ENCODE peak calls at places on chromosome 22, in seven cellular contexts. One of them, this sample, is unnamed.
A peak's percentile ranks its signal among the peaks of the same experiment; 100 is the strongest.

GRCh38 chr22:19605508-19606331 is 81.5 kb upstream of the CLDN5 start:
- DNase-seq in H1: no peak
- DNase-seq in mesenchymal stem cell: no peak
- DNase-seq in IMR-90: no peak
- DNase-seq in neuronal stem cell: no peak
- DNase-seq in mesendoderm: no peak
- DNase-seq in trophoblast cell: no peak
- DNase-seq in this sample: no peak

GRCh38 chr22:20437253-20438065 is at the start of gene SCARF2:
- DNase-seq in H1: no peak
- DNase-seq in mesenchymal stem cell: peak; percentile 69
- DNase-seq in IMR-90: peak; percentile 62
- DNase-seq in neuronal stem cell: peak; percentile 56
- DNase-seq in mesendoderm: peak; percentile 79
- DNase-seq in trophoblast cell: no peak
- DNase-seq in this sample: peak; percentile 70

GRCh38 chr22:27461470-27461869 is 340.1 kb downstream of the MN1 start:
- DNase-seq in H1: peak; percentile 75
- DNase-seq in mesenchymal stem cell: peak; percentile 79
- DNase-seq in IMR-90: peak; percentile 92
- DNase-seq in neuronal stem cell: peak; percentile 71
- DNase-seq in mesendoderm: peak; percentile 99
- DNase-seq in trophoblast cell: peak; percentile 85
- DNase-seq in this sample: peak; percentile 85

GRCh38 chr22:46613606-46613997 is 6.6 kb upstream of the GRAMD4 start:
- DNase-seq in H1: no peak
- DNase-seq in mesenchymal stem cell: peak; percentile 11
- DNase-seq in IMR-90: no peak
- DNase-seq in neuronal stem cell: no peak
- DNase-seq in mesendoderm: peak; percentile 38
- DNase-seq in trophoblast cell: no peak
- DNase-seq in this sample: no peak

GRCh38 chr22:29587938-29588699 is 7.2 kb upstream of the NIPSNAP1 start:
- DNase-seq in H1: no peak
- DNase-seq in mesenchymal stem cell: peak; percentile 84
- DNase-seq in IMR-90: peak; percentile 92
- DNase-seq in neuronal stem cell: no peak
- DNase-seq in mesendoderm: no peak
- DNase-seq in trophoblast cell: peak; percentile 34
- DNase-seq in this sample: no peak

GRCh38 chr22:46462726-46463371 is 74.6 kb downstream of the CELSR1 start:
- DNase-seq in H1: no peak
- DNase-seq in mesenchymal stem cell: peak; percentile 46
- DNase-seq in IMR-90: peak; percentile 70
- DNase-seq in neuronal stem cell: no peak
- DNase-seq in mesendoderm: no peak
- DNase-seq in trophoblast cell: peak; percentile 61
- DNase-seq in this sample: no peak

GRCh38 chr22:24432059-24432853 is 4.9 kb downstream of the ADORA2A start:
- DNase-seq in H1: no peak
- DNase-seq in mesenchymal stem cell: no peak
- DNase-seq in IMR-90: peak; percentile 16
- DNase-seq in neuronal stem cell: no peak
- DNase-seq in mesendoderm: no peak
- DNase-seq in trophoblast cell: no peak
- DNase-seq in this sample: no peak

GRCh38 chr22:47377926-47378560 is 615.6 kb downstream of the TBC1D22A start:
- DNase-seq in H1: no peak
- DNase-seq in mesenchymal stem cell: no peak
- DNase-seq in IMR-90: no peak
- DNase-seq in neuronal stem cell: no peak
- DNase-seq in mesendoderm: no peak
- DNase-seq in trophoblast cell: no peak
- DNase-seq in this sample: no peak

GRCh38 chr22:46747646-46748045 is 9.6 kb upstream of the CERK start:
- DNase-seq in H1: no peak
- DNase-seq in mesenchymal stem cell: no peak
- DNase-seq in IMR-90: no peak
- DNase-seq in neuronal stem cell: no peak
- DNase-seq in mesendoderm: no peak
- DNase-seq in trophoblast cell: no peak
- DNase-seq in this sample: no peak

GRCh38 chr22:16815073-16815472 is 10.1 kb downstream of the XKR3 start:
- DNase-seq in H1: no peak
- DNase-seq in mesenchymal stem cell: no peak
- DNase-seq in IMR-90: no peak
- DNase-seq in neuronal stem cell: no peak
- DNase-seq in mesendoderm: no peak
- DNase-seq in trophoblast cell: no peak
- DNase-seq in this sample: no peak

GRCh38 chr22:42645341-42645937 is 3.8 kb downstream of the CYB5R3 start:
- DNase-seq in H1: no peak
- DNase-seq in mesenchymal stem cell: no peak
- DNase-seq in IMR-90: no peak
- DNase-seq in neuronal stem cell: no peak
- DNase-seq in mesendoderm: no peak
- DNase-seq in trophoblast cell: peak; percentile 42
- DNase-seq in this sample: peak; percentile 32

GRCh38 chr22:19815823-19816290 is 38.8 kb downstream of the GNB1L start:
- DNase-seq in H1: no peak
- DNase-seq in mesenchymal stem cell: no peak
- DNase-seq in IMR-90: no peak
- DNase-seq in neuronal stem cell: no peak
- DNase-seq in mesendoderm: no peak
- DNase-seq in trophoblast cell: no peak
- DNase-seq in this sample: no peak

GRCh38 chr22:43747877-43748276 is 64.2 kb downstream of the EFCAB6 start:
- DNase-seq in H1: no peak
- DNase-seq in mesenchymal stem cell: no peak
- DNase-seq in IMR-90: no peak
- DNase-seq in neuronal stem cell: no peak
- DNase-seq in mesendoderm: no peak
- DNase-seq in trophoblast cell: no peak
- DNase-seq in this sample: no peak
- H3K18ac ChIP-seq in H1: no peak overlapping the region
- H3K18ac ChIP-seq in mesenchymal stem cell: no peak overlapping the region
- H3K18ac ChIP-seq in IMR-90: no peak overlapping the region
- H3K18ac ChIP-seq in neuronal stem cell: no peak overlapping the region
- H3K18ac ChIP-seq in mesendoderm: no peak overlapping the region
- H3K18ac ChIP-seq in trophoblast cell: no peak overlapping the region
- H3K18ac ChIP-seq in this sample: no peak overlapping the region

GRCh38 chr22:37659897-37660708 is 1.6 kb downstream of the PDXP start:
- DNase-seq in H1: no peak
- DNase-seq in mesenchymal stem cell: no peak
- DNase-seq in IMR-90: no peak
- DNase-seq in neuronal stem cell: no peak
- DNase-seq in mesendoderm: no peak
- DNase-seq in trophoblast cell: no peak
- DNase-seq in this sample: no peak

GRCh38 chr22:37658133-37659065 is at the start of gene PDXP:
- DNase-seq in H1: peak; percentile 99
- DNase-seq in mesenchymal stem cell: peak; percentile 100
- DNase-seq in IMR-90: peak; percentile 100
- DNase-seq in neuronal stem cell: peak; percentile 99
- DNase-seq in mesendoderm: peak; percentile 100
- DNase-seq in trophoblast cell: peak; percentile 99
- DNase-seq in this sample: peak; percentile 99

GRCh38 chr22:37655252-37655563 is 3.3 kb upstream of the PDXP start:
- DNase-seq in H1: no peak
- DNase-seq in mesenchymal stem cell: no peak
- DNase-seq in IMR-90: no peak
- DNase-seq in neuronal stem cell: no peak
- DNase-seq in mesendoderm: no peak
- DNase-seq in trophoblast cell: no peak
- DNase-seq in this sample: no peak

GRCh38 chr22:37659066-37659896 is 758 bp downstream of the PDXP start:
- DNase-seq in H1: no peak
- DNase-seq in mesenchymal stem cell: no peak
- DNase-seq in IMR-90: no peak
- DNase-seq in neuronal stem cell: no peak
- DNase-seq in mesendoderm: no peak
- DNase-seq in trophoblast cell: no peak
- DNase-seq in this sample: no peak

GRCh38 chr22:37657590-37658132 is 862 bp upstream of the PDXP start:
- DNase-seq in H1: no peak
- DNase-seq in mesenchymal stem cell: no peak
- DNase-seq in IMR-90: peak; percentile 7
- DNase-seq in neuronal stem cell: no peak
- DNase-seq in mesendoderm: no peak
- DNase-seq in trophoblast cell: no peak
- DNase-seq in this sample: no peak
- H3K18ac ChIP-seq in H1: no peak overlapping the region
- H3K18ac ChIP-seq in mesenchymal stem cell: no peak overlapping the region
- H3K18ac ChIP-seq in IMR-90: no peak overlapping the region
- H3K18ac ChIP-seq in neuronal stem cell: no peak overlapping the region
- H3K18ac ChIP-seq in mesendoderm: no peak overlapping the region
- H3K18ac ChIP-seq in trophoblast cell: no peak overlapping the region
- H3K18ac ChIP-seq in this sample: no peak overlapping the region

DNA sequence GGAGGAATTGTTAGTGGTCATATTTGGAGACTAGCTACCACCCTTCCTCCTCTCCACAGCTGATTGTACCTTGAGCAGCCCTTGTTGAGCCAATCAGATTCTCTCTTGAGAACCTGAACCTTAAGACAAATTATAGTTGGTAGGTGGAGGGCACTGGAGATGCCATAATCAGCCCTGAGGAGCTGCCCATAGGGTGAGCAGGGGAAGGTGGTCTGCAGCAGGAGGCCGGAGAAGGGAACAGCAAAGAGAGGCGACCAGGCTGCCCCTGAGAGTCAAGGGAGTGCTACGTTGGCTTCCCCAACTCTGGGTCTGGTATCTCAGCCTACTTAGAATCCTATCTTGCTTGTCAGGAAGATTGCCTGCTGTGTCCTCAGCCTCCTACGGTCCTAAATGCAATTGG is 2.7 kb upstream of the SDF2L1 start:
- DNase-seq in H1: no peak
- DNase-seq in mesenchymal stem cell: no peak
- DNase-seq in IMR-90: no peak
- DNase-seq in neuronal stem cell: no peak
- DNase-seq in mesendoderm: no peak
- DNase-seq in trophoblast cell: no peak
- DNase-seq in this sample: no peak
- H3K18ac ChIP-seq in H1: no peak overlapping the region
- H3K18ac ChIP-seq in mesenchymal stem cell: no peak overlapping the region
- H3K18ac ChIP-seq in IMR-90: no peak overlapping the region
- H3K18ac ChIP-seq in neuronal stem cell: no peak overlapping the region
- H3K18ac ChIP-seq in mesendoderm: no peak overlapping the region
- H3K18ac ChIP-seq in trophoblast cell: no peak overlapping the region
- H3K18ac ChIP-seq in this sample: no peak overlapping the region

DNA sequence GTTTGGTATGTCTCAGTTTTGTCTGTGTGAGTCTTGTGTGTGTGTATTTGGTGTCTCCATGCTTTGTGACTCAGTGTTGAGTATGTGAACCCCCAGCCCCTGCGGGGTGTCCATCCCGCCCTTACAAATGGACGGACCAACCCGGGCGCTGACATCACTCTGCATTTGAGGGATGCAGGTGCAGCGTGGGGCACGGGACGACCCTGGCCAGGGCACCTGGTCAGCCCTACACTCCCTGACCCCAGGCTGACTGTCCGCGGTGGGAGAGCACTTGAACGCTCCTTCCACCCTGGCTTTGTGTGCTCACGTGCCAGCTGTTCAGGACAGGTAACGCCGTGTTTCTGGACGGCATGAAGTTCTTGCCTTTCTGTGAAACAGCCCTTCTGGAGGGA is 369.0 kb downstream of the BRD1 start:
- DNase-seq in H1: no peak
- DNase-seq in mesenchymal stem cell: no peak
- DNase-seq in IMR-90: no peak
- DNase-seq in neuronal stem cell: no peak
- DNase-seq in mesendoderm: no peak
- DNase-seq in trophoblast cell: no peak
- DNase-seq in this sample: no peak
- H3K18ac ChIP-seq in H1: no peak overlapping the region
- H3K18ac ChIP-seq in mesenchymal stem cell: no peak overlapping the region
- H3K18ac ChIP-seq in IMR-90: no peak overlapping the region
- H3K18ac ChIP-seq in neuronal stem cell: peak overlapping the region; percentile 34
- H3K18ac ChIP-seq in mesendoderm: no peak overlapping the region
- H3K18ac ChIP-seq in trophoblast cell: no peak overlapping the region
- H3K18ac ChIP-seq in this sample: no peak overlapping the region

DNA sequence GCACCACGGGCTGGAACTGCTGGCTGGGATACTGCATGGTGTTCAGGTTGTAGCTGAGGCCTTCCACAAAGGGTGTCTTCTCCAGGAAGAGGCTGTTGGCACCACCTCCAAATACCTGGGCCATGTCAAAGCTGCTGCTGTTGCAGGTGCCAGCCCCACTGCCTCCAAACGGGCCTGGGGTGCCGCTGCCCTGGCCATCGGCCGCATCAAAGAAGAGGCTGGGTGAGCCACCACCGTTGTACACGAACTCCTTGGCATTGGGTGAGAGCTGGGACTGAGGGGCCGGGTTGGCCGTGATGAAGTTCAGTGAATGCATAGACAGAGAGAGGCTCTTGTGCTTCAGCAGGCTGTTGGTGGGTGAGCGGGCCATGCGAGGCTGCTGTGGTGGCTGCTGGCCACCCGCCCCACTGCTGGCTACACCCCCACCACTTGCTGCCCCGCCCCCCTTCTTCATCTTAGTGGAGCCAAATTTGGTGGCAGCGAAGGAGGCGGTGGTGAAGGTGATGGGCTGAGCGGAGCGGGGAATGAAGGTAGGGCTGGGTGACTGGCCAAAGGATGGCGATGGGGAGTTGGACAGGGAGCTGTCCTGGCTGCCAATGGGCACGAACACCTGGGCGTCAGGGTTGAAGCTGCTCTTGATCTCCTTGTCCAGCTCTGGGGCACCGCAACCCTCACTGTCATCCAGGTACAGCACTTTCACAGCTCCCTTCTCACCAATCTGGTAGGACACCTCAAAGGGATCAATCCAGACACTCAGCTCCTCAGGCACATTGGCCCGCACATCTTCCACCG is 10.1 kb downstream of the TOB2 start:
- DNase-seq in H1: no peak
- DNase-seq in mesenchymal stem cell: no peak
- DNase-seq in IMR-90: no peak
- DNase-seq in neuronal stem cell: no peak
- DNase-seq in mesendoderm: no peak
- DNase-seq in trophoblast cell: no peak
- DNase-seq in this sample: no peak
- H3K18ac ChIP-seq in H1: no peak overlapping the region
- H3K18ac ChIP-seq in mesenchymal stem cell: no peak overlapping the region
- H3K18ac ChIP-seq in IMR-90: no peak overlapping the region
- H3K18ac ChIP-seq in neuronal stem cell: peak overlapping the region; percentile 11
- H3K18ac ChIP-seq in mesendoderm: no peak overlapping the region
- H3K18ac ChIP-seq in trophoblast cell: no peak overlapping the region
- H3K18ac ChIP-seq in this sample: no peak overlapping the region

GRCh38 chr22:31585161-31585859 is 76.7 kb downstream of the PISD start:
- DNase-seq in H1: no peak
- DNase-seq in mesenchymal stem cell: peak; percentile 69
- DNase-seq in IMR-90: peak; percentile 60
- DNase-seq in neuronal stem cell: no peak
- DNase-seq in mesendoderm: peak; percentile 49
- DNase-seq in trophoblast cell: peak; percentile 25
- DNase-seq in this sample: no peak
- H3K18ac ChIP-seq in H1: no peak overlapping the region
- H3K18ac ChIP-seq in mesenchymal stem cell: peak overlapping the region; percentile 47
- H3K18ac ChIP-seq in IMR-90: peak overlapping the region; percentile 97
- H3K18ac ChIP-seq in neuronal stem cell: no peak overlapping the region
- H3K18ac ChIP-seq in mesendoderm: no peak overlapping the region
- H3K18ac ChIP-seq in trophoblast cell: no peak overlapping the region
- H3K18ac ChIP-seq in this sample: no peak overlapping the region

GRCh38 chr22:48609279-48609865 is 1218.3 kb downstream of the BRD1 start:
- DNase-seq in H1: no peak
- DNase-seq in mesenchymal stem cell: no peak
- DNase-seq in IMR-90: no peak
- DNase-seq in neuronal stem cell: no peak
- DNase-seq in mesendoderm: no peak
- DNase-seq in trophoblast cell: no peak
- DNase-seq in this sample: no peak
- H3K18ac ChIP-seq in H1: no peak overlapping the region
- H3K18ac ChIP-seq in mesenchymal stem cell: no peak overlapping the region
- H3K18ac ChIP-seq in IMR-90: no peak overlapping the region
- H3K18ac ChIP-seq in neuronal stem cell: peak overlapping the region; percentile 53
- H3K18ac ChIP-seq in mesendoderm: no peak overlapping the region
- H3K18ac ChIP-seq in trophoblast cell: no peak overlapping the region
- H3K18ac ChIP-seq in this sample: no peak overlapping the region

This sample was measured in H9.